ENCODE peak calls at places on chromosome 7, in four cellular contexts. X is HepG2, Z is transverse colon, F is GM12878. K is an unnamed sample.

GRCh38 chr7:24729365-24730017 is 27.8 kb downstream of the GSDME start:
- DNase-seq in X (no peak), Z (no peak), F (no peak), K (no peak)

GRCh38 chr7:131648491-131648890 is 92.1 kb upstream of the PODXL start:
- DNase-seq in X (no peak), Z (no peak), F (no peak), K (no peak)

GRCh38 chr7:147570390-147570789 is 1020.2 kb upstream of the C7orf33 start:
- DNase-seq in X (no peak), Z (no peak), F (no peak), K (no peak)

GRCh38 chr7:137834552-137834951 is 12.2 kb downstream of the DGKI start:
- DNase-seq in X (no peak), Z (no peak), F (no peak), K (no peak)

GRCh38 chr7:75045881-75046280 is 27.7 kb downstream of the RCC1L start:
- DNase-seq in X (no peak), Z (no peak), F (no peak), K (no peak)

GRCh38 chr7:108142675-108143259 is 12.6 kb upstream of the LAMB4 start:
- DNase-seq in X (no peak), Z (no peak), F (no peak), K (no peak)

GRCh38 chr7:91264083-91264923 is at the start of gene FZD1:
- DNase-seq in X (peak), Z (peak), F (peak), K (peak)

GRCh38 chr7:54542920-54543539 is 855 bp downstream of the VSTM2A start:
- DNase-seq in X (no peak), Z (no peak), F (no peak), K (no peak)

GRCh38 chr7:102111063-102111757 is 175.5 kb upstream of the SH2B2 start:
- DNase-seq in X (no peak), Z (no peak), F (no peak), K (no peak)

GRCh38 chr7:16719699-16720098 is 33.9 kb upstream of the TSPAN13 start:
- DNase-seq in X (no peak), Z (no peak), F (no peak), K (no peak)

GRCh38 chr7:143391462-143392404 is 10.6 kb downstream of the ZYX start:
- DNase-seq in X (no peak), Z (peak), F (no peak), K (no peak)

GRCh38 chr7:42232275-42232674 is 4.7 kb downstream of the GLI3 start:
- DNase-seq in X (no peak), Z (no peak), F (no peak), K (no peak)

GRCh38 chr7:116528008-116528789 is 3.4 kb downstream of the CAV1 start:
- DNase-seq in X (no peak), Z (peak), F (no peak), K (no peak)

GRCh38 chr7:2811476-2812118 is 32.5 kb downstream of the GNA12 start:
- DNase-seq in X (peak), Z (no peak), F (no peak), K (no peak)

GRCh38 chr7:137774793-137775201 is 72.0 kb downstream of the DGKI start:
- DNase-seq in X (no peak), Z (no peak), F (no peak), K (no peak)

GRCh38 chr7:129282865-129283264 is 58.0 kb downstream of the AHCYL2 start:
- DNase-seq in X (no peak), Z (no peak), F (no peak), K (no peak)

GRCh38 chr7:134710854-134711624 is 64.4 kb downstream of the BPGM start:
- DNase-seq in X (no peak), Z (no peak), F (no peak), K (no peak)

GRCh38 chr7:30760514-30761213 is 8.7 kb downstream of the INMT start:
- DNase-seq in X (no peak), Z (no peak), F (no peak), K (no peak)

GRCh38 chr7:113283861-113284260 is 165.5 kb upstream of the SMIM30 start:
- DNase-seq in X (no peak), Z (no peak), F (no peak), K (no peak)

GRCh38 chr7:131109757-131110293 is 217.9 kb upstream of the MKLN1 start:
- DNase-seq in X (peak), Z (peak), F (no peak), K (no peak)

GRCh38 chr7:96266015-96266414 is 55.9 kb downstream of the SLC25A13 start:
- DNase-seq in X (peak), Z (no peak), F (no peak), K (no peak)

GRCh38 chr7:124263232-124263827 is 230.5 kb upstream of the TMEM229A start:
- DNase-seq in X (no peak), Z (no peak), F (peak), K (no peak)

GRCh38 chr7:6022671-6023070 is 8.5 kb upstream of the ANKRD61 start:
- DNase-seq in X (no peak), Z (no peak), F (no peak), K (no peak)

GRCh38 chr7:122528879-122529481 is 169.9 kb downstream of the RNF133 start:
- DNase-seq in X (peak), Z (no peak), F (no peak), K (no peak)

GRCh38 chr7:39566056-39566921 is at the start of gene YAE1:
- DNase-seq in X (peak), Z (peak), F (peak), K (peak)

GRCh38 chr7:15213093-15213492 is 310.5 kb upstream of the DGKB start:
- DNase-seq in X (no peak), Z (no peak), F (no peak), K (no peak)

GRCh38 chr7:91759205-91759863 is 121.2 kb downstream of the MTERF1 start:
- DNase-seq in X (peak), Z (peak), F (no peak), K (no peak)

GRCh38 chr7:47301078-47301477 is 280.8 kb downstream of the TNS3 start:
- DNase-seq in X (no peak), Z (no peak), F (no peak), K (no peak)

GRCh38 chr7:112908106-112908505 is 117.9 kb upstream of the TMEM168 start:
- DNase-seq in X (no peak), Z (no peak), F (no peak), K (no peak)

DNA sequence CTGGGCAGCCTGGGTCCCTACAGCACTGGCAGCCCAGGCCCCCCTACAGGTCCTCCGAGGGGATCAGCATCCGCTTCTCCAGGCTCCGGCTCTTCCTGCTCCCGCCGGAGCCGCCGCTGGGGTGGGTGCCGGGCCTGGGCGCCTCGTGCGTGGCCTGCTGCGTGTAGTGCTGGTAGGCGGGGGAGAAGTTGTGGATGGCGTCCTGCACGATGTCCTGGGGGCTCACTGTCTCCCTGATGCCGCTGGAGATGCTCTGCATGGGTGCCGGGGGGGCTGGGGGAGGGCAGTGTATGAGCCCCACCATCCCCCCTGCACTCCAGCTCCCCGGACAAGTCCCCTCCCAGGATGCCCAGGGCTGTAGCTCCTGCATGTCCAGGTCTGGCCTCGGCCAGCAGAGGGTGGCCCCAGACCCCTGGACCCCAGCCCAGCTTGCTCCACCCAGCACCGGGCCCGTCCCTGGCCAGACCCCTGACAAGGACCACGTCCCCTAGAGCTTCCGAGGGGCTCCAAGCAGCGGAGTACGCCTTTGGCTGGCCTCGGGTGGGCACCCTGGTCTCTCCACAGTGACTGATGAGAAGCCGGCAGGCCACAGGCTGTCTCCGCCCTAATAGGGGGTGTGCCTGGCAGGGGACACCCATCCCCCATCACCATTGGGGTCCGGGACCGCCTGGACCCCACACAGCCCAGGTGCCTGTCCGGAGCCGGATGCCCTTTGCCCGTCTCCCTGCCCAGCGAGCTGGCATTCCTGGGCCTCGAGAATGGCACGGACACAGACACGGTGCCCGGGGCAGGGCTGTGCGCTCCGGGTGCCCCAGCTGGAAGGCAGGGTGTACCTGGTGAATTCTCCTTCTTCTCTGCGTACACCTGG is 8.9 kb downstream of the TMEM184A start:
- DNase-seq in X (no peak), Z (no peak), F (no peak), K (no peak)
- TF ChIP-seq POLR2A in X (no peak), Z (no peak), F (no peak), K (no peak)

DNA sequence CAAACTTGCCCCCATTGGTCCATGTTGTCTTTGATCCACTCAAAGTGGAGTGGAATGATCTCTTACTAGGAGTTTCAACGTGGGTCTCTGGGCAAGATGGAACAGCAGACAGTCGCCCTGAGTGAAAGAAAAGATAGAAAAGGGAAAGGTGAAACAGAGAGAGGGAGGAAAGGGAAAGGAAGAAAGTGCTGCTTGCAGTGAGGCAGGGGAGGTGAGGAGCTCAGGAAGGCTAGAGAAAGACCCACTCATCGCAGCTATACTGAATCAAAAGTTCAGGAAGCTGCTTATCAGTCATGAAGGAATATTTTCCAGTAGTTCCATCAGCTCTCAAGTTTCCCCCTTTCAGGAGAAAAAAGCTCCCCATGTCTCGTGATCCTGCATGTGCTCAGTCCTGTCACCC is 86.9 kb downstream of the ZNF467 start:
- DNase-seq in X (no peak), Z (no peak), F (no peak), K (no peak)
- TF ChIP-seq POLR2AphosphoS5 in X (no peak), Z (no peak), F (no peak), K (no peak)

DNA sequence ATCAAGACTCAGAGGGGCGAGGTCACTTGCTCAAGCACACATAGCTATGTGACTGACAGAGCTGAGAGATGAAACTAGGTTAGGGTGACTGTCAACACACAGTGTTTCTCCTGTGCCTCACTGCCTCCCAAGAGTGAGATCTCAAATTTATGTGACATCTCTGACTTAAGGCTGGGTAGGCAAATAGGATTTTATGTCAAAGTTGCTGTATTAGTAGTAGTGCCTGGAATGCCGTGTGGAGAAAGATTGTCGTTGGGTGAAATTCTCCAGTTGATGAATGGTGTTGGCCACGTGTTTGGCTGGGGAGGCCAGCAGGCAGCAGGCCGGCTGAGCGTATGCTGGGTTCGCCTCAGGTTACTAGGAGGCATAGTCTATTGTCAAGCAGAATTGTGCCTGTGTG is 148.3 kb upstream of the BMPER start:
- DNase-seq in X (no peak), Z (no peak), F (no peak), K (no peak)
- TF ChIP-seq POLR2A in X (no peak), Z (no peak), F (no peak), K (no peak)

DNA sequence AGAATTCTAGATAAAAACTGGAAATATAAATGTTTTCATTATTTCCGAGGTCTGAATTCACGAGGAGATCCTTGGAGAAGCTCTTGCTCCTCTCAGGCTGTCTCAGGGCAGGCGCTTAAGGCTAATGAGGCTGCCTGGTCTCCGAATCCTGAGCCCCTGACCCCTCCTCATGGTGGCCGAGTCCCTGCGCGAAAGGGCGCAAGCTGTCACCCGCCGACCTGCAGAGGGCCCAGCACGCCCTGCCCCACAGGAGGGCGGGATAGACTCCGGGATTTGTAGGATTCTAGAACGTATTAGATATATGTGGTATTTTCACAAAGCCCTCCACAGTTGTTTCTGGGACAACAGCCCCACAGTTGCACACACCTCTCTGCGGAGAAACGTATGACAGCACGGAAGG is 284.1 kb downstream of the ABCA13 start:
- DNase-seq in X (no peak), Z (no peak), F (no peak), K (no peak)
- TF ChIP-seq POLR2AphosphoS5 in X (no peak), Z (no peak), F (no peak), K (no peak)

K was measured in GM12891.